ENCODE peak calls at places on chromosomes 2 and 18, in four cellular contexts. One of them, this sample, is unnamed.
A peak's percentile ranks its signal among the peaks of the same experiment; 100 is the strongest.

GRCh38 chr18:57433492-57434176 is 1.5 kb upstream of the ONECUT2 start:
- DNase-seq in gastrocnemius medialis: no peak
- DNase-seq in AG04450: no peak
- DNase-seq in HFF-Myc: no peak
- DNase-seq in this sample: no peak

GRCh38 chr2:150907466-150907865 is 354.2 kb downstream of the RBM43 start:
- DNase-seq in gastrocnemius medialis: no peak
- DNase-seq in AG04450: no peak
- DNase-seq in HFF-Myc: no peak
- DNase-seq in this sample: no peak

GRCh38 chr2:240959214-240959940 is 39.0 kb upstream of the SNED1 start:
- DNase-seq in gastrocnemius medialis: no peak
- DNase-seq in AG04450: no peak
- DNase-seq in HFF-Myc: no peak
- DNase-seq in this sample: no peak

GRCh38 chr2:32135409-32135808 is 30.3 kb upstream of the SLC30A6 start:
- DNase-seq in gastrocnemius medialis: no peak
- DNase-seq in AG04450: peak; percentile 37
- DNase-seq in HFF-Myc: peak; percentile 35
- DNase-seq in this sample: peak; percentile 81

GRCh38 chr18:68596016-68596415 is 118.9 kb downstream of the TMX3 start:
- DNase-seq in gastrocnemius medialis: no peak
- DNase-seq in AG04450: no peak
- DNase-seq in HFF-Myc: no peak
- DNase-seq in this sample: no peak

GRCh38 chr2:128305555-128306080 is 13.1 kb downstream of the HS6ST1 start:
- DNase-seq in gastrocnemius medialis: peak; percentile 11
- DNase-seq in AG04450: no peak
- DNase-seq in HFF-Myc: no peak
- DNase-seq in this sample: no peak

GRCh38 chr2:148124271-148124670 is 103.4 kb downstream of the MBD5 start:
- DNase-seq in gastrocnemius medialis: no peak
- DNase-seq in AG04450: no peak
- DNase-seq in HFF-Myc: no peak
- DNase-seq in this sample: no peak

GRCh38 chr2:111119004-111119846 is 1.5 kb upstream of the BCL2L11 start:
- DNase-seq in gastrocnemius medialis: no peak
- DNase-seq in AG04450: no peak
- DNase-seq in HFF-Myc: no peak
- DNase-seq in this sample: no peak

GRCh38 chr2:54013996-54014395 is 43.2 kb upstream of the PSME4 start:
- DNase-seq in gastrocnemius medialis: no peak
- DNase-seq in AG04450: no peak
- DNase-seq in HFF-Myc: no peak
- DNase-seq in this sample: no peak

GRCh38 chr2:56680971-56681631 is 497.3 kb downstream of the CCDC85A start:
- DNase-seq in gastrocnemius medialis: no peak
- DNase-seq in AG04450: no peak
- DNase-seq in HFF-Myc: no peak
- DNase-seq in this sample: no peak

GRCh38 chr2:160205511-160205910 is 5.4 kb upstream of the ITGB6 start:
- DNase-seq in gastrocnemius medialis: peak; percentile 67
- DNase-seq in AG04450: peak; percentile 69
- DNase-seq in HFF-Myc: peak; percentile 82
- DNase-seq in this sample: peak; percentile 98

GRCh38 chr2:26172866-26173595 is at the start of gene GAREM2:
- DNase-seq in gastrocnemius medialis: no peak
- DNase-seq in AG04450: no peak
- DNase-seq in HFF-Myc: no peak
- DNase-seq in this sample: no peak

GRCh38 chr18:9684901-9685738 is 23.0 kb upstream of the RAB31 start:
- DNase-seq in gastrocnemius medialis: no peak
- DNase-seq in AG04450: no peak
- DNase-seq in HFF-Myc: no peak
- DNase-seq in this sample: no peak

GRCh38 chr2:26615336-26616031 is 25.7 kb downstream of the CIB4 start:
- DNase-seq in gastrocnemius medialis: no peak
- DNase-seq in AG04450: no peak
- DNase-seq in HFF-Myc: no peak
- DNase-seq in this sample: no peak

GRCh38 chr18:51486735-51487366 is 289.4 kb upstream of the MEX3C start:
- DNase-seq in gastrocnemius medialis: no peak
- DNase-seq in AG04450: no peak
- DNase-seq in HFF-Myc: no peak
- DNase-seq in this sample: no peak

GRCh38 chr18:51491678-51492372 is 294.3 kb upstream of the MEX3C start:
- DNase-seq in gastrocnemius medialis: no peak
- DNase-seq in AG04450: no peak
- DNase-seq in HFF-Myc: no peak
- DNase-seq in this sample: no peak

GRCh38 chr18:51490860-51491259 is 293.4 kb upstream of the MEX3C start:
- DNase-seq in gastrocnemius medialis: no peak
- DNase-seq in AG04450: no peak
- DNase-seq in HFF-Myc: no peak
- DNase-seq in this sample: no peak

DNA sequence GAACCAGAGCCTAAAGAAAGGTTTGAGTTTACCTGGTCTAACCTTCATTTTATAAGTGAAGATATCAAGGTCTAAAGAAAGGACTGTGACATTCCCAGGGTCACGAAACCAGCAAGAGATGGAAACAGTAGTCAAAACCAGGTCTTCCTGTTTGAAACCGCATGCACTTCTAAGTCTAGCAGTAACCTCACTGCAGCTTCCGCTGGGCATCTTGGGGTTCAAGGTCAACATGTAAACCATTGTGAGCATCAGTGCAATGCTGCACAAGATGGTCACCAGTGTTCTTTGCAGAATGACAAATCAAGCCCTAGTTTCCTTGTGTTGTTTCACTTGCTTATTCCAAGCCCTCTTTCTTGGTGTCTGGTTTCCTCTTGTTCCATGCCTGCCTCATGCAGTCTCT is 292.9 kb upstream of the MEX3C start:
- DNase-seq in gastrocnemius medialis: no peak
- DNase-seq in AG04450: no peak
- DNase-seq in HFF-Myc: no peak
- DNase-seq in this sample: no peak
- H3K4me3 ChIP-seq in gastrocnemius medialis: no peak overlapping the region
- H3K4me3 ChIP-seq in AG04450: no peak overlapping the region
- H3K4me3 ChIP-seq in HFF-Myc: no peak overlapping the region
- H3K4me3 ChIP-seq in this sample: no peak overlapping the region

GRCh38 chr2:216696321-216696720 is 972 bp upstream of the IGFBP5 start:
- DNase-seq in gastrocnemius medialis: no peak
- DNase-seq in AG04450: no peak
- DNase-seq in HFF-Myc: no peak
- DNase-seq in this sample: no peak

GRCh38 chr2:216694826-216695217 is 527 bp downstream of the IGFBP5 start:
- DNase-seq in gastrocnemius medialis: no peak
- DNase-seq in AG04450: no peak
- DNase-seq in HFF-Myc: no peak
- DNase-seq in this sample: no peak

GRCh38 chr2:216694201-216694825 is 1.0 kb downstream of the IGFBP5 start:
- DNase-seq in gastrocnemius medialis: peak; percentile 78
- DNase-seq in AG04450: no peak
- DNase-seq in HFF-Myc: no peak
- DNase-seq in this sample: no peak

GRCh38 chr2:216696751-216697560 is 1.6 kb upstream of the IGFBP5 start:
- DNase-seq in gastrocnemius medialis: no peak
- DNase-seq in AG04450: no peak
- DNase-seq in HFF-Myc: no peak
- DNase-seq in this sample: no peak

DNA sequence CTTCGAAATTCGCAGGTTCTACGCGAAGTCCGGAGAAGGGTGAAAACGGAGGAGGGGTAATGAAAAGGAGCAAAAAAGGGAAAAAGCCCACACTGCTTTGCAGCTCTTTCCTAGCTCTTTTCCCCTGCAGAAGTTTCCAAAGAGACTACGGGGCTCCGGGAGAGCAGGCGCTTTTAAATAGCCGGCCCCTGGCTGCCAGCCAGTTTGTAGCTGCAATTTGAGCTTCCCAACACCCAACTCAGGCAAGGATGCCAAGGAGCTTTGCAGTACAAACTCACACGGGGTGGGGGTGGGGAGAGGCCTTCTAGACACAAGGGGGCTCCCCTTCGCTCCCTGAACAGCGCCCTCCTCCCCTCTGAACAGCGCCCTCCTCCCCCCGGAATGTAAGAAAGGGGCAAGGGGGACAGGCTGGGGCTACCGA is at the start of gene IGFBP5:
- DNase-seq in gastrocnemius medialis: peak; percentile 94
- DNase-seq in AG04450: peak; percentile 92
- DNase-seq in HFF-Myc: peak; percentile 67
- DNase-seq in this sample: no peak
- TF ChIP-seq CTCF in gastrocnemius medialis: no peak
- TF ChIP-seq CTCF in AG04450: peak; percentile 50
- TF ChIP-seq CTCF in HFF-Myc: peak; percentile 9
- TF ChIP-seq CTCF in this sample: no peak

GRCh38 chr18:7575465-7576026 is 8.4 kb downstream of the PTPRM start:
- DNase-seq in gastrocnemius medialis: no peak
- DNase-seq in AG04450: no peak
- DNase-seq in HFF-Myc: no peak
- DNase-seq in this sample: no peak
- H3K4me3 ChIP-seq in gastrocnemius medialis: no peak overlapping the region
- H3K4me3 ChIP-seq in AG04450: no peak overlapping the region
- H3K4me3 ChIP-seq in HFF-Myc: no peak overlapping the region
- H3K4me3 ChIP-seq in this sample: peak overlapping the region; percentile 15

DNA sequence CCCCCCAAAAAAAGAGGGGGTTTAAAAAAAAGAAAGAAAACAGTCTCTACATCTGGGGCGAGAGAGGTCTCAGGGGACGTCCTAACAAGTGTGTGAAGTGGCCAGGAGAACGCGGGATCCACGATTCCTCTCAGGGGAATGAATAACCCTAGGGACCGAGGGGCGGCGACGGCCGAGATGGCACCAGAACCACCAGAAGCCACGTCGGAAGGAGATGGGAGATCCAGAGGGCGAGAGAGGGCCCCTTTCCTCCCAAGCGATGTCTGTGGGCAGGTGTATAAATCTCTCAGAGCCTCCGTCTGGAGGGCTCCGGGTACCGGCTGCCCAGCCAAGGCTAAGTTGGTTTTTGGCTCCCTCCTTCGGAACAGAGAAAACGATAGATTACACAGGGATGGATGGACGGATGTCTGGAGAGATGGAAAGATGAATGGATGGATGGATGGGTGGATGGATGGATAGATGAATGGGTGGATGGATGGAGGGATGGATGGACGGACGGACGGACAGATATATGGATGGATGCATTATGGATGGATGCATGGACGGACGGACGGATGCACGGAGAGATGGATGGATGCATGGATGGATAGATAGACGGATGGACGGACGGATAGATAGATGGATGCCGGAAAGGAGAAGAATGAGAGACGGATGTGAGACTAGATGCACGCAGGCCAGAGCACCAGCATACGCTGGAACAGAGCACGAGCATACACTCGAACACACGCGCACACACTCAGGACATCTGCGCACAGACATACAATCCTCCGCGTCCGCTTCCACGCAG is 1.6 kb downstream of the EPHA4 start:
- DNase-seq in gastrocnemius medialis: no peak
- DNase-seq in AG04450: no peak
- DNase-seq in HFF-Myc: no peak
- DNase-seq in this sample: no peak
- TF ChIP-seq CTCF in gastrocnemius medialis: no peak
- TF ChIP-seq CTCF in AG04450: peak; percentile 24
- TF ChIP-seq CTCF in HFF-Myc: peak; percentile 8
- TF ChIP-seq CTCF in this sample: peak; percentile 46

GRCh38 chr18:44979813-44980212 is 299.1 kb downstream of the SETBP1 start:
- DNase-seq in gastrocnemius medialis: no peak
- DNase-seq in AG04450: no peak
- DNase-seq in HFF-Myc: no peak
- DNase-seq in this sample: no peak

GRCh38 chr18:44974174-44974573 is 293.5 kb downstream of the SETBP1 start:
- DNase-seq in gastrocnemius medialis: no peak
- DNase-seq in AG04450: no peak
- DNase-seq in HFF-Myc: no peak
- DNase-seq in this sample: no peak

GRCh38 chr18:44973282-44973681 is 292.6 kb downstream of the SETBP1 start:
- DNase-seq in gastrocnemius medialis: no peak
- DNase-seq in AG04450: no peak
- DNase-seq in HFF-Myc: no peak
- DNase-seq in this sample: no peak

DNA sequence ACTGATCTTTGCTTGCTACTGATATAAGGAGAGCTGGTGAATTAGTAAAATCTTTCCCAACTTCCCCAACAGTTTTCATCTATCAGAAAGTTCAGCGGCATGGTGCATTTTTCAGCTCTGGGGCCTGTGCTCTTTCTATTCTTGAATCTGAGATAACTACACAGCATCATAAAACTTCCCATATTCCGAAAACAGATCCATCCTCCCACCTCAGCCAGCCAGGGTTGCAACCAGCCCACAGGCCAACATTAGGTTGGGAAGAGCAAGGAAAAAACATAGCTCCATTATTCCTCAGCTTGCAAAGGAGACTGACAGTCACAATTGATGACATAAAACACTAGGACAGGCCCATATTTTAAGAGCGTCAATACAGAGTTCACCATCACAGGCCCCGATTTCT is 297.2 kb downstream of the SETBP1 start:
- DNase-seq in gastrocnemius medialis: no peak
- DNase-seq in AG04450: no peak
- DNase-seq in HFF-Myc: no peak
- DNase-seq in this sample: no peak
- H3K4me3 ChIP-seq in gastrocnemius medialis: no peak overlapping the region
- H3K4me3 ChIP-seq in AG04450: no peak overlapping the region
- H3K4me3 ChIP-seq in HFF-Myc: no peak overlapping the region
- H3K4me3 ChIP-seq in this sample: no peak overlapping the region

GRCh38 chr2:238528953-238529781 is 102.4 kb downstream of the ASB1 start:
- DNase-seq in gastrocnemius medialis: no peak
- DNase-seq in AG04450: peak; percentile 44
- DNase-seq in HFF-Myc: peak; percentile 92
- DNase-seq in this sample: no peak
- TF ChIP-seq CTCF in gastrocnemius medialis: no peak
- TF ChIP-seq CTCF in AG04450: no peak
- TF ChIP-seq CTCF in HFF-Myc: no peak
- TF ChIP-seq CTCF in this sample: no peak

GRCh38 chr2:174634130-174635014 is 36.8 kb upstream of the WIPF1 start:
- DNase-seq in gastrocnemius medialis: no peak
- DNase-seq in AG04450: no peak
- DNase-seq in HFF-Myc: no peak
- DNase-seq in this sample: no peak
- H3K4me3 ChIP-seq in gastrocnemius medialis: peak overlapping the region; percentile 31
- H3K4me3 ChIP-seq in AG04450: no peak overlapping the region
- H3K4me3 ChIP-seq in HFF-Myc: no peak overlapping the region
- H3K4me3 ChIP-seq in this sample: peak overlapping the region; percentile 32

DNA sequence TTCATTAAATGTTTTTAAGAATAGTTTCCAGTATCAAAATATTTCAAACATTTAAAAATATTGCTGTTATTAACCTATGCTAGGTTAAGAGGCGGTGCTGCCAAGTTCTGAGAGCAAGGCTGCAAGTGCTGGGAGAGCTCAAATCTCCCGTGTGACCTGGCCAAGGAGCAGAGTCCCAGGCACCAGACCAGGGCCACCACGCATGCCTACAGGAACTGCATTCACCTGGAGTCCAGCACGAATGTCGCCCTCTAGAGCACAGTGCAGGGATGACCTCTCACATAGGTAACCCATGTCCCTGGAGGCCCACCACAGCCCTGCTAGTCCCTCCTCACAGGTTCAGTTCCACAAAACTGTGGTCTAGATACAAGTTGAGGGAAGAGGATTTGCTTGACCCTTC is 120.4 kb upstream of the POU3F3 start:
- DNase-seq in gastrocnemius medialis: no peak
- DNase-seq in AG04450: no peak
- DNase-seq in HFF-Myc: no peak
- DNase-seq in this sample: no peak
- TF ChIP-seq CTCF in gastrocnemius medialis: no peak
- TF ChIP-seq CTCF in AG04450: no peak
- TF ChIP-seq CTCF in HFF-Myc: peak; percentile 14
- TF ChIP-seq CTCF in this sample: peak; percentile 60